ENCODE peak calls at places on chromosomes 16 and 17, in eight cellular contexts. One of them, this sample, is unnamed.

GRCh38 chr16:69567031-69567680 is 1.4 kb downstream of the NFAT5 start:
- DNase-seq in CD4-positive, alpha-beta memory T cell: peak
- DNase-seq in transverse colon: no peak
- DNase-seq in body of pancreas: peak
- DNase-seq in heart left ventricle: no peak
- DNase-seq in adrenal gland: no peak
- DNase-seq in CD8-positive, alpha-beta T cell: no peak
- DNase-seq in tibial artery: peak
- DNase-seq in this sample: peak

GRCh38 chr17:20127660-20128413 is 118.7 kb downstream of the SPECC1 start:
- DNase-seq in CD4-positive, alpha-beta memory T cell: no peak
- DNase-seq in transverse colon: no peak
- DNase-seq in body of pancreas: no peak
- DNase-seq in heart left ventricle: no peak
- DNase-seq in adrenal gland: no peak
- DNase-seq in CD8-positive, alpha-beta T cell: no peak
- DNase-seq in tibial artery: no peak
- DNase-seq in this sample: no peak

GRCh38 chr16:4071686-4072561 is 44.3 kb downstream of the ADCY9 start:
- DNase-seq in CD4-positive, alpha-beta memory T cell: no peak
- DNase-seq in transverse colon: no peak
- DNase-seq in body of pancreas: no peak
- DNase-seq in heart left ventricle: no peak
- DNase-seq in adrenal gland: no peak
- DNase-seq in CD8-positive, alpha-beta T cell: no peak
- DNase-seq in tibial artery: no peak
- DNase-seq in this sample: no peak

GRCh38 chr16:35146723-35147458 is 1687.5 kb downstream of the TP53TG3F start:
- DNase-seq in CD4-positive, alpha-beta memory T cell: no peak
- DNase-seq in transverse colon: no peak
- DNase-seq in body of pancreas: no peak
- DNase-seq in heart left ventricle: no peak
- DNase-seq in adrenal gland: no peak
- DNase-seq in CD8-positive, alpha-beta T cell: no peak
- DNase-seq in tibial artery: no peak
- DNase-seq in this sample: no peak

GRCh38 chr17:75048396-75048933 is 1.4 kb downstream of the KCTD2 start:
- DNase-seq in CD4-positive, alpha-beta memory T cell: no peak
- DNase-seq in transverse colon: no peak
- DNase-seq in body of pancreas: peak
- DNase-seq in heart left ventricle: peak
- DNase-seq in adrenal gland: peak
- DNase-seq in CD8-positive, alpha-beta T cell: no peak
- DNase-seq in tibial artery: peak
- DNase-seq in this sample: no peak

GRCh38 chr16:1037023-1037933 is 35.3 kb upstream of the SSTR5 start:
- DNase-seq in CD4-positive, alpha-beta memory T cell: no peak
- DNase-seq in transverse colon: no peak
- DNase-seq in body of pancreas: no peak
- DNase-seq in heart left ventricle: no peak
- DNase-seq in adrenal gland: peak
- DNase-seq in CD8-positive, alpha-beta T cell: no peak
- DNase-seq in tibial artery: no peak
- DNase-seq in this sample: no peak

GRCh38 chr16:2046125-2046888 is 1.3 kb downstream of the NTHL1 start:
- DNase-seq in CD4-positive, alpha-beta memory T cell: no peak
- DNase-seq in transverse colon: no peak
- DNase-seq in body of pancreas: no peak
- DNase-seq in heart left ventricle: no peak
- DNase-seq in adrenal gland: no peak
- DNase-seq in CD8-positive, alpha-beta T cell: no peak
- DNase-seq in tibial artery: no peak
- DNase-seq in this sample: no peak

GRCh38 chr16:47311738-47312505 is 148.9 kb downstream of the ITFG1 start:
- DNase-seq in CD4-positive, alpha-beta memory T cell: no peak
- DNase-seq in transverse colon: no peak
- DNase-seq in body of pancreas: peak
- DNase-seq in heart left ventricle: no peak
- DNase-seq in adrenal gland: no peak
- DNase-seq in CD8-positive, alpha-beta T cell: no peak
- DNase-seq in tibial artery: no peak
- DNase-seq in this sample: no peak

GRCh38 chr16:9364721-9365693 is 273.6 kb downstream of the HAPSTR1 start:
- DNase-seq in CD4-positive, alpha-beta memory T cell: no peak
- DNase-seq in transverse colon: peak
- DNase-seq in body of pancreas: peak
- DNase-seq in heart left ventricle: peak
- DNase-seq in adrenal gland: peak
- DNase-seq in CD8-positive, alpha-beta T cell: no peak
- DNase-seq in tibial artery: peak
- DNase-seq in this sample: no peak

GRCh38 chr16:53043986-53044571 is 8.6 kb downstream of the CHD9NB start:
- DNase-seq in CD4-positive, alpha-beta memory T cell: no peak
- DNase-seq in transverse colon: peak
- DNase-seq in body of pancreas: peak
- DNase-seq in heart left ventricle: no peak
- DNase-seq in adrenal gland: no peak
- DNase-seq in CD8-positive, alpha-beta T cell: no peak
- DNase-seq in tibial artery: no peak
- DNase-seq in this sample: no peak

GRCh38 chr17:63181856-63182255 is 215.8 kb downstream of the TANC2 start:
- DNase-seq in CD4-positive, alpha-beta memory T cell: no peak
- DNase-seq in transverse colon: no peak
- DNase-seq in body of pancreas: no peak
- DNase-seq in heart left ventricle: no peak
- DNase-seq in adrenal gland: no peak
- DNase-seq in CD8-positive, alpha-beta T cell: no peak
- DNase-seq in tibial artery: no peak
- DNase-seq in this sample: no peak

GRCh38 chr16:1494129-1494640 is 1.0 kb downstream of the TELO2 start:
- DNase-seq in CD4-positive, alpha-beta memory T cell: no peak
- DNase-seq in transverse colon: peak
- DNase-seq in body of pancreas: peak
- DNase-seq in heart left ventricle: peak
- DNase-seq in adrenal gland: peak
- DNase-seq in CD8-positive, alpha-beta T cell: no peak
- DNase-seq in tibial artery: peak
- DNase-seq in this sample: no peak

GRCh38 chr16:2297506-2297860 is 29.6 kb upstream of the RNPS1 start:
- DNase-seq in CD4-positive, alpha-beta memory T cell: no peak
- DNase-seq in transverse colon: no peak
- DNase-seq in body of pancreas: no peak
- DNase-seq in heart left ventricle: no peak
- DNase-seq in adrenal gland: no peak
- DNase-seq in CD8-positive, alpha-beta T cell: no peak
- DNase-seq in tibial artery: no peak
- DNase-seq in this sample: no peak

GRCh38 chr17:38861399-38861843 is 7.9 kb upstream of the RPL23 start:
- DNase-seq in CD4-positive, alpha-beta memory T cell: no peak
- DNase-seq in transverse colon: no peak
- DNase-seq in body of pancreas: no peak
- DNase-seq in heart left ventricle: no peak
- DNase-seq in adrenal gland: no peak
- DNase-seq in CD8-positive, alpha-beta T cell: no peak
- DNase-seq in tibial artery: no peak
- DNase-seq in this sample: no peak

GRCh38 chr17:78864117-78864516 is 23.5 kb upstream of the USP36 start:
- DNase-seq in CD4-positive, alpha-beta memory T cell: no peak
- DNase-seq in transverse colon: no peak
- DNase-seq in body of pancreas: no peak
- DNase-seq in heart left ventricle: no peak
- DNase-seq in adrenal gland: no peak
- DNase-seq in CD8-positive, alpha-beta T cell: no peak
- DNase-seq in tibial artery: no peak
- DNase-seq in this sample: no peak

GRCh38 chr16:14378131-14378551 is 251.9 kb downstream of the PARN start:
- DNase-seq in CD4-positive, alpha-beta memory T cell: no peak
- DNase-seq in transverse colon: no peak
- DNase-seq in body of pancreas: no peak
- DNase-seq in heart left ventricle: no peak
- DNase-seq in adrenal gland: no peak
- DNase-seq in CD8-positive, alpha-beta T cell: no peak
- DNase-seq in tibial artery: no peak
- DNase-seq in this sample: no peak

DNA sequence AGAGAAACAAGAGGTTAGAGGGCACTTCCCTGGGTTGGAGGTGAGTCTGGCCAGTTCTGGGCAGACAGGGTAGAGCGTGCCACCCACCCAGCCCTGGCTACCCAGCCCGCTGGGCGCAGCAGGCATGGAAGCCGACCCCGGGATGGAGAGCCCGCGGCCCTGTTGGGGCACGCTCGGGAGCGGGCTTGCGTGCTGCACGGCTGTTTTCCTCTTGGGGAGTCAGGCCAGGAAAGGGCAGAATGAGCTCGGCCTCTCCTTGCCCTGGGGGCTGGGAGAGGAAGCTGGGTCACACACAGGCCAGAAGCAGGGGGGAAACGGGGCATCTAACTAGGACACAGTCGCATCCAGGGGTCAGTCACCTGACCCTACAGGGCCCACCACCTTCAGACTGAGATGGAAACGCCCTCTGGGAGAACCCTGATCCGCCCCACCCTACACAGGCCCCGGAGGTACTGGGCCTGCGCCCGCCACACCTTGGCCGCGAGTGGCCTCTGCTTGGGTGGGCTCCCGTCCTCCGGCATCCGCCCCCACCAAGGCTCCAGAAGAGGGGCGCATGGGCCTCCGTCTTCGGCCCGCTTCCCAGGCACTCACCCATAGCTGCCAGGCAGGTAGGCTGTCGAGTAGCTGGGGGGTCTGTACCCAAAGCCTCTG is 1.2 kb downstream of the SOX15 start:
- DNase-seq in CD4-positive, alpha-beta memory T cell: no peak
- DNase-seq in transverse colon: no peak
- DNase-seq in body of pancreas: no peak
- DNase-seq in heart left ventricle: no peak
- DNase-seq in adrenal gland: no peak
- DNase-seq in CD8-positive, alpha-beta T cell: no peak
- DNase-seq in tibial artery: no peak
- DNase-seq in this sample: no peak
- H3K4me3 ChIP-seq in CD4-positive, alpha-beta memory T cell: no peak
- H3K4me3 ChIP-seq in transverse colon: peak
- H3K4me3 ChIP-seq in body of pancreas: no peak
- H3K4me3 ChIP-seq in heart left ventricle: peak
- H3K4me3 ChIP-seq in adrenal gland: peak
- H3K4me3 ChIP-seq in CD8-positive, alpha-beta T cell: no peak
- H3K4me3 ChIP-seq in tibial artery: peak
- H3K4me3 ChIP-seq in this sample: no peak

DNA sequence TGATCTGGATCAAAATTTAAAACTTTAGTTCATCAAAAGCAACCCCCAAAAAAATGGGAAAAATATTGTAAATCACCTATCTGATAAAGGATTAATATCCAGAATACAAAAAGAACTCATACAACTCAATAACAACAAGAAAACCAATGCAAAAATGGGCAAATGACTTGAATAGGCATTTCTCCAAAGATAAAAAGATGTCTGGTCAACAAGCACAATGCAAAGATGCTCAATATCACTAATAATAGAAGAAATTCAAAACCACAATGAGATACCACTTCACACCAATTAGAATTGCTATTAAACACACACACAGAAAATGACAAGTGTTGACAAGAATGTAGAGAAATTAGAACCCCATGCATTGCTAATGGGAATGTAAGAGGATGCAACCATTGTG is 40.4 kb downstream of the UBE2G1 start:
- DNase-seq in CD4-positive, alpha-beta memory T cell: no peak
- DNase-seq in transverse colon: no peak
- DNase-seq in body of pancreas: no peak
- DNase-seq in heart left ventricle: no peak
- DNase-seq in adrenal gland: no peak
- DNase-seq in CD8-positive, alpha-beta T cell: no peak
- DNase-seq in tibial artery: no peak
- DNase-seq in this sample: no peak
- H3K27ac ChIP-seq in CD4-positive, alpha-beta memory T cell: no peak
- H3K27ac ChIP-seq in transverse colon: no peak
- H3K27ac ChIP-seq in body of pancreas: no peak
- H3K27ac ChIP-seq in heart left ventricle: no peak
- H3K27ac ChIP-seq in adrenal gland: no peak
- H3K27ac ChIP-seq in CD8-positive, alpha-beta T cell: no peak
- H3K27ac ChIP-seq in tibial artery: no peak
- H3K27ac ChIP-seq in this sample: no peak

GRCh38 chr17:42120161-42121065 is 754 bp downstream of the KAT2A start:
- DNase-seq in CD4-positive, alpha-beta memory T cell: no peak
- DNase-seq in transverse colon: no peak
- DNase-seq in body of pancreas: no peak
- DNase-seq in heart left ventricle: no peak
- DNase-seq in adrenal gland: no peak
- DNase-seq in CD8-positive, alpha-beta T cell: no peak
- DNase-seq in tibial artery: no peak
- DNase-seq in this sample: no peak
- H3K4me3 ChIP-seq in CD4-positive, alpha-beta memory T cell: peak
- H3K4me3 ChIP-seq in transverse colon: peak
- H3K4me3 ChIP-seq in body of pancreas: peak
- H3K4me3 ChIP-seq in heart left ventricle: peak
- H3K4me3 ChIP-seq in adrenal gland: peak
- H3K4me3 ChIP-seq in CD8-positive, alpha-beta T cell: peak
- H3K4me3 ChIP-seq in tibial artery: peak
- H3K4me3 ChIP-seq in this sample: no peak

DNA sequence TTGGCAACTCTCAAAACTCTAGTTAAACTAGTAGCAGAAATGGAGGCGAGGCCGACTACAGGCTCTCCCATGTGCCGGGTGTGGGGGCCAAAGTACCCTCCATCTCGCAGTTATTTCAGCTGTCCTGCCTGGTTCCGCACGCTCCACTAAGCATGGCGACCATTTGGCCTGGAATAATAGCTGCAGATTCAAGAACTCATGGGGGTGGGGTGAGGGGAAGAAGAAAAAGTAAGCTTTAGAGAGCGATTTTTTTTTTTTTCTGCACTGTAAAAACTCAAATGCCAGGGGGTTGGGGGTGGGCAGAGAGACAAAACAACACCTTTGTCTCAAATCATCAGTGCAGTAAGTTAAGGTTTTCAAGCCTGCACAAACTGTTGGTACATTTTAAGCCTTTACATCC is 694.5 kb upstream of the SALL1 start:
- DNase-seq in CD4-positive, alpha-beta memory T cell: no peak
- DNase-seq in transverse colon: no peak
- DNase-seq in body of pancreas: no peak
- DNase-seq in heart left ventricle: no peak
- DNase-seq in adrenal gland: no peak
- DNase-seq in CD8-positive, alpha-beta T cell: no peak
- DNase-seq in tibial artery: no peak
- DNase-seq in this sample: no peak
- H3K27ac ChIP-seq in CD4-positive, alpha-beta memory T cell: no peak
- H3K27ac ChIP-seq in transverse colon: no peak
- H3K27ac ChIP-seq in body of pancreas: no peak
- H3K27ac ChIP-seq in heart left ventricle: no peak
- H3K27ac ChIP-seq in adrenal gland: no peak
- H3K27ac ChIP-seq in CD8-positive, alpha-beta T cell: no peak
- H3K27ac ChIP-seq in tibial artery: no peak
- H3K27ac ChIP-seq in this sample: no peak

DNA sequence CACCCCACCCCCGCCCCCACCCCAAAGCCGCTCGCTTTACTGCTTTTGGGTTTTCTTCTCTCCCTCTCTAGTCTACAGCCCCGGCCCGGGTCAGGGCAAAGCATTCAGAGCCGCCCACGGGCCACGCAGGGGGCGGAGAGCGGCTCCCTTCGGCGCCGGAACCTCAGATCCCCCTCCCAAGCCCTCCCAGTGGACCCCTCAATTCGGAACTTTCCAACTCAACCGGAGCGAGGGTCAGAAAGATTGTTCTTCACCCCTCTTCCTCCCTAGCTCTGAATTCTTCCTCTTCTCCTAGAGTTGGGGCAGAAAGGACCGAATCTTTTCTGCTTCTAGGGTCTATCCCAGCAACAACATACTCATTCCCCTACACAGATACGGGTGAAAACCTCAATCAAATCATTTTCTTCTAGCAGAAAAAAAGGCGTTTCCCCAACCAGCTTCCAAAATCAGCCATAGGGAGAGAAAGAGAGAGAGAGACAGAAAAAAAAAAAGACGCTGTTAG is 1.0 kb downstream of the HOXB2 start:
- DNase-seq in CD4-positive, alpha-beta memory T cell: peak
- DNase-seq in transverse colon: no peak
- DNase-seq in body of pancreas: no peak
- DNase-seq in heart left ventricle: no peak
- DNase-seq in adrenal gland: no peak
- DNase-seq in CD8-positive, alpha-beta T cell: no peak
- DNase-seq in tibial artery: no peak
- DNase-seq in this sample: no peak
- H3K4me3 ChIP-seq in CD4-positive, alpha-beta memory T cell: peak
- H3K4me3 ChIP-seq in transverse colon: peak
- H3K4me3 ChIP-seq in body of pancreas: no peak
- H3K4me3 ChIP-seq in heart left ventricle: peak
- H3K4me3 ChIP-seq in adrenal gland: peak
- H3K4me3 ChIP-seq in CD8-positive, alpha-beta T cell: peak
- H3K4me3 ChIP-seq in tibial artery: peak
- H3K4me3 ChIP-seq in this sample: peak